ENCODE peak calls at places on chromosomes 6 and 20, in eight cellular contexts. R, S, N, E, K, I, A and C are unnamed samples.

GRCh38 chr20:47360207-47360488 is 3.6 kb upstream of the ZMYND8 start:
- DNase-seq in A (peak; percentile 81), I (no peak), K (no peak), E (no peak), R (peak; percentile 56), N (no peak), S (no peak), C (no peak)

GRCh38 chr6:168905451-168906090 is 348.1 kb downstream of the THBS2 start:
- DNase-seq in E (no peak), R (no peak), K (no peak), S (no peak), A (no peak), N (no peak), I (no peak), C (no peak)

GRCh38 chr6:108868551-108869145 is 20.4 kb downstream of the ARMC2 start:
- DNase-seq in E (no peak), N (no peak), A (no peak), I (no peak), K (no peak), S (no peak), R (no peak), C (no peak)

GRCh38 chr20:44861547-44862006 is 23.9 kb upstream of the YWHAB start:
- DNase-seq in K (no peak), A (peak; percentile 74), R (peak; percentile 65), S (no peak), E (no peak), I (no peak), N (no peak), C (no peak)

GRCh38 chr6:12548526-12548925 is 168.0 kb upstream of the PHACTR1 start:
- DNase-seq in A (no peak), I (no peak), K (no peak), N (no peak), R (peak; percentile 4), E (no peak), S (no peak), C (no peak)

GRCh38 chr6:141561154-141561553 is 571.6 kb upstream of the GJE1 start:
- DNase-seq in S (no peak), N (no peak), E (no peak), R (no peak), K (no peak), A (no peak), I (no peak), C (no peak)

GRCh38 chr20:41030536-41031242 is 2.1 kb downstream of the TOP1 start:
- DNase-seq in E (no peak), N (no peak), K (no peak), R (peak; percentile 52), I (no peak), S (no peak), A (no peak), C (no peak)

GRCh38 chr6:133952815-133953633 is at the start of gene TBPL1:
- DNase-seq in N (peak; percentile 95), K (peak; percentile 81), I (peak; percentile 94), R (peak; percentile 95), A (peak; percentile 96), E (peak; percentile 96), S (peak; percentile 97), C (peak; percentile 95)

GRCh38 chr20:62715201-62715600 is 6.6 kb downstream of the NTSR1 start:
- DNase-seq in I (no peak), R (no peak), S (no peak), K (no peak), N (no peak), A (no peak), E (no peak), C (no peak)

GRCh38 chr20:59932616-59933295 is 681 bp downstream of the SYCP2 start:
- DNase-seq in K (no peak), N (no peak), A (no peak), E (no peak), I (no peak), S (no peak), R (no peak), C (no peak)

GRCh38 chr6:115667478-115667996 is 393.2 kb downstream of the FRK start:
- DNase-seq in I (no peak), R (no peak), A (no peak), S (no peak), E (no peak), K (no peak), N (no peak), C (peak; percentile 25)

GRCh38 chr6:20599302-20600051 is 65.2 kb downstream of the CDKAL1 start:
- DNase-seq in A (no peak), S (no peak), I (no peak), K (no peak), N (no peak), E (no peak), R (no peak), C (no peak)

GRCh38 chr20:13492001-13492480 is 146.7 kb downstream of the TASP1 start:
- DNase-seq in E (no peak), I (no peak), R (peak; percentile 40), A (peak; percentile 67), N (peak; percentile 3), S (peak; percentile 89), K (no peak), C (no peak)

GRCh38 chr20:7775072-7775471 is 165.2 kb downstream of the HAO1 start:
- DNase-seq in E (no peak), N (no peak), R (peak; percentile 60), A (no peak), S (no peak), I (no peak), K (no peak), C (no peak)

GRCh38 chr6:28816909-28817807 is 106.6 kb downstream of the TRIM27 start:
- DNase-seq in R (peak; percentile 63), A (no peak), N (peak; percentile 45), K (no peak), S (peak; percentile 68), I (peak; percentile 27), E (peak; percentile 75), C (peak; percentile 40)

GRCh38 chr6:14930366-14930989 is 315.4 kb upstream of the JARID2 start:
- DNase-seq in K (no peak), E (no peak), R (no peak), N (no peak), S (no peak), A (no peak), I (no peak), C (no peak)

GRCh38 chr6:24125980-24126379 is at the start of gene NRSN1:
- DNase-seq in E (peak; percentile 93), N (peak; percentile 86), R (no peak), A (no peak), K (peak; percentile 25), S (peak; percentile 89), I (no peak), C (peak; percentile 97)

GRCh38 chr6:168616807-168617756 is 176.1 kb downstream of the SMOC2 start:
- DNase-seq in R (no peak), N (no peak), E (no peak), I (no peak), K (no peak), A (peak; percentile 47), S (peak; percentile 48), C (peak; percentile 43)

GRCh38 chr20:41176711-41177552 is 39.6 kb downstream of the PLCG1 start:
- DNase-seq in S (no peak), E (no peak), A (no peak), R (no peak), K (no peak), N (no peak), I (no peak), C (no peak)

GRCh38 chr20:20213722-20214121 is 154.2 kb upstream of the INSM1 start:
- DNase-seq in I (no peak), N (no peak), R (no peak), A (no peak), S (no peak), E (no peak), K (no peak), C (no peak)
- TF ChIP-seq CTCF in I (no peak), N (no peak), R (no peak), A (no peak), S (no peak), E (no peak), K (no peak), C (no peak)

DNA sequence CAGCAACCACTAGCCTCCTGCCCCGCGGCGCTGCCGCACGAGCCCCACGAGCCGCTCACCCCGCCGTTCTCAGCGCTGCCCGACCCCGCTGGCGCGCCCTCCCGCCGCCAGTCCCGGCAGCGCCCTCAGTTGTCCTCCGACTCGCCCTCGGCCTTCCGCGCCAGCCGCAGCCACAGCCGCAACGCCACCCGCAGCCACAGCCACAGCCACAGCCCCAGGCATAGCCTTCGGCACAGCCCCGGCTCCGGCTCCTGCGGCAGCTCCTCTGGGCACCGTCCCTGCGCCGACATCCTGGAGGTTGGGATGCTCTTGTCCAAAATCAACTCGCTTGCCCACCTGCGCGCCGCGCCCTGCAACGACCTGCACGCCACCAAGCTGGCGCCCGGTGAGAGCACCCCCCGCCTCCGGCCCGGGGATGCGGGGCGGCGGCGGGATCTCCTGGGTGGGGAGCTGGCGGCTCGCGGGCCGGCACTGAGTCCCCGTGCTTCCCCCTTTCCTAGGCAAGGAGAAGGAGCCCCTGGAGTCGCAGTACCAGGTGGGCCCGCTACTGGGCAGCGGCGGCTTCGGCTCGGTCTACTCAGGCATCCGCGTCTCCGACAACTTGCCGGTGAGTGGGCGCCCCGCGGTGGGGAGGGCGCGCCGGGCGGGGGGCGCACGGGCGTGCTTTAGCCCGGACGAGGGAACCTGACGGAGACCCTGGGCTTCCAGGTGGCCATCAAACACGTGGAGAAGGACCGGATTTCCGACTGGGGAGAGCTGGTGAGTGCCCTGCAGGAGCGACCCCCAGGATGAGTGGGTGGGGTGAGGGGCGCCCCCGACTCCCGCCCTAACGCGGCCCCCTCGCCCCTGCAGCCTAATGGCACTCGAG is 555 bp downstream of the PIM1 start:
- DNase-seq in I (peak; percentile 47), E (peak; percentile 82), R (peak; percentile 12), K (peak; percentile 34), N (peak; percentile 67), S (peak; percentile 72), A (peak; percentile 88), C (peak; percentile 82)
- TF ChIP-seq CTCF in I (peak; percentile 12), E (peak; percentile 33), R (peak; percentile 17), K (peak; percentile 68), N (peak; percentile 33), S (no peak), A (peak; percentile 26), C (peak; percentile 39)

DNA sequence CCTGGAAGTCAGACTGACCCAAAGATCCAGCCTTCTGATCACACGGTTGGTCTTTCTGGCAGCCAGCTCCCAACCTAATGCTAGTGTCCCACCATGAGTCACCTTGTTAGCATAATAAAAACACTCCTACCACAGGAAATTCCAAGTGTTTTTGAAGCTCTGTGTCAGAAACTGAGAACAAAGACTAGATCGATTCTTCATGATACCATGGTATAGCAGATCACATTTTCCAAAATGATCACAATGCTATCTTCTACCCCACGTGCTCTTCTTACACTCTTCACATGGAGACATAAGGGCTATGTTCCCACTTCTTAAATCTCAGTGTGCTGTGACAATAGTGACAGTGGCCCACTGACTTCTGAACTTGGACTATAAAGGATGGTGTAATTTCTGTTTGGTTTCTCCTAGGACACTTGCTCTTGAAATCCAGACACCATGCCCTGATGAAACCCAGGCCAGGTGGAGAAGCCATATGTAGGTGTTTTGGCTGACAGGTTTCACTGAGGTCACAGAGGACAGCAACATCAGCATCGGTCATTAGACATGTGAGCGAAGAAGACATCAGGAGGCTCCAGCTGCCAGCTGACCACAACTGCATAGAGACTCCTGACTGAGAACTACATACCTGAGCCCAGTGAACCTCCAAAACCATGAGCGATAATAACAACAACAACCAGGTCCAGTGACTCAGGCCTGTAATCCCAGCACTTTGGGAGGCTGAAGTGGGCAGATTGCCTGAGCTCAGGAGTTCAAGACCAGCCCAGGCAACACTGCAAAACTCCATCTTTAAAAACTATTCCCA is 57.5 kb downstream of the MKKS start:
- DNase-seq in I (no peak), R (peak; percentile 70), A (no peak), S (no peak), K (no peak), N (no peak), E (no peak), C (no peak)
- TF ChIP-seq CTCF in I (no peak), R (no peak), A (no peak), S (no peak), K (no peak), N (no peak), E (no peak), C (no peak)

GRCh38 chr6:32060966-32061655 is 22.9 kb downstream of the CYP21A2 start:
- DNase-seq in A (no peak), S (no peak), K (no peak), N (no peak), E (no peak), R (no peak), I (no peak), C (no peak)
- TF ChIP-seq CTCF in A (no peak), S (peak; percentile 15), K (no peak), N (no peak), E (no peak), R (no peak), I (no peak), C (no peak)